ENCODE peak calls at places on chromosomes 7 and 10, in four cellular contexts. O is foreskin fibroblast, K is ascending aorta, X is lower lobe of right lung. U is an unnamed sample.

GRCh38 chr10:129531969-129532660 is 65.1 kb downstream of the MGMT start:
- DNase-seq in O (no peak), K (no peak), X (peak), U (no peak)

GRCh38 chr7:92588561-92588960 is 1.6 kb downstream of the FAM133B start:
- DNase-seq in O (no peak), K (no peak), X (no peak), U (no peak)

GRCh38 chr7:139482662-139483466 is 609 bp downstream of the KLRG2 start:
- DNase-seq in O (no peak), K (no peak), X (peak), U (no peak)

GRCh38 chr10:61486738-61487396 is 33.7 kb upstream of the TMEM26 start:
- DNase-seq in O (peak), K (no peak), X (no peak), U (no peak)

GRCh38 chr10:118805146-118805545 is 50.4 kb upstream of the CACUL1 start:
- DNase-seq in O (no peak), K (no peak), X (no peak), U (no peak)

GRCh38 chr10:34655286-34656170 is 159.6 kb downstream of the PARD3 start:
- DNase-seq in O (peak), K (no peak), X (no peak), U (peak)

GRCh38 chr10:27745719-27746363 is at the start of gene MKX:
- DNase-seq in O (no peak), K (no peak), X (peak), U (no peak)

GRCh38 chr7:81441750-81442149 is 328.1 kb downstream of the HGF start:
- DNase-seq in O (no peak), K (no peak), X (no peak), U (no peak)

GRCh38 chr10:101834341-101834740 is 9.3 kb downstream of the KCNIP2 start:
- DNase-seq in O (no peak), K (no peak), X (peak), U (no peak)

GRCh38 chr10:72913287-72913686 is 19.7 kb downstream of the OIT3 start:
- DNase-seq in O (no peak), K (no peak), X (no peak), U (no peak)

GRCh38 chr7:24826662-24827020 is 69.4 kb upstream of the GSDME start:
- DNase-seq in O (no peak), K (no peak), X (no peak), U (no peak)

GRCh38 chr7:24825931-24826661 is 68.8 kb upstream of the GSDME start:
- DNase-seq in O (no peak), K (no peak), X (no peak), U (peak)

GRCh38 chr7:24825315-24825917 is 68.2 kb upstream of the GSDME start:
- DNase-seq in O (no peak), K (no peak), X (no peak), U (no peak)

GRCh38 chr7:24824400-24824799 is 67.1 kb upstream of the GSDME start:
- DNase-seq in O (no peak), K (no peak), X (no peak), U (no peak)

DNA sequence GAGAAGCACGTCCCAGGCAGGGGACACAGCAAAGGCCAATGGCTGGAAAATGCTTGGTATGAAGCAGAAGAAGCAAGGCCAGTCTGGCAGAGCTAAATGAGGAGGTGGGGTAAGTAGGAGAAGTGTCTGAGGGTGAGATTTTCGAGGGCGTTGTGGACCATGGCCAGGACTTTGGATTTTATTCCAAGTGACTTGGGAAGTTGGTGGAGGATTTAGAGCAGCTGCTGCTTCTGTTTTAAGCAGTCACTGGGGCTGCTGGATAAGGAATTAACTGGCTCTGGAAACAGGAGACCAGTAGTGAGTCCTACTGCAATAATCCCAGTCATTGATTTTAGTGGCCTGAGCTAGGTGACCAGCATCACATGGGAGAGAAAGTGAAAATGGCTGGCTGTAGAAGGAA is 67.6 kb upstream of the GSDME start:
- DNase-seq in O (no peak), K (no peak), X (no peak), U (no peak)
- H3K4me3 ChIP-seq in O (no peak), K (no peak), X (no peak), U (no peak)

GRCh38 chr7:11341285-11341944 is 367.7 kb downstream of the PHF14 start:
- DNase-seq in O (no peak), K (no peak), X (no peak), U (no peak)
- TF ChIP-seq CTCF in O (peak), K (no peak), X (no peak), U (peak)

GRCh38 chr10:74011016-74011415 is 13.1 kb downstream of the VCL start:
- DNase-seq in O (no peak), K (no peak), X (no peak), U (no peak)

GRCh38 chr10:74013004-74013403 is 15.1 kb downstream of the VCL start:
- DNase-seq in O (no peak), K (no peak), X (no peak), U (no peak)

GRCh38 chr10:74008212-74008731 is 10.4 kb downstream of the VCL start:
- DNase-seq in O (peak), K (no peak), X (no peak), U (no peak)

GRCh38 chr10:74012480-74012879 is 14.6 kb downstream of the VCL start:
- DNase-seq in O (no peak), K (no peak), X (no peak), U (no peak)

GRCh38 chr10:74011762-74012161 is 13.8 kb downstream of the VCL start:
- DNase-seq in O (peak), K (no peak), X (no peak), U (peak)
- H3K4me3 ChIP-seq in O (no peak), K (peak), X (no peak), U (peak)

DNA sequence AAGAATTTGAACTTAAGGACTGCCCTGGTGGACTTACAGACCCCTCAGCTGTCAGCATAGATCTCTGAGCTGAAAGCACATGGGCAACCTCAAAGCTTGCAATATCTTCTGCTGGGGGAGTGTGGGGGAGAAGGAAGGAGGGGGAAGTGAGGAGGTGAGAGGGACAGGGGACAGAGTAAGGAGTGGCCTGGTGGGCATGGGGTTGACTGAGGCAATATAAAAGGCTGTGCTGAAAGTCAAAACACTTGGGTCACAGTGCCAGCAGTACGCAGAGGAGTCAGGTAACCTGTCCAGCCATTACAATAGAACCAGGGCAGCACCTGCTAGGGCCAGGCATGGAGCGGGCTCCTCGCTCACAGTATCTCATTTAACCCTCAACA is 43.2 kb downstream of the PPP1R3C start:
- DNase-seq in O (no peak), K (no peak), X (no peak), U (no peak)
- TF ChIP-seq CTCF in O (no peak), K (no peak), X (no peak), U (no peak)

GRCh38 chr10:22825841-22826240 is 102.0 kb upstream of the ARMC3 start:
- DNase-seq in O (no peak), K (no peak), X (peak), U (no peak)

GRCh38 chr10:22824520-22824919 is 103.3 kb upstream of the ARMC3 start:
- DNase-seq in O (no peak), K (no peak), X (no peak), U (no peak)

GRCh38 chr10:22823109-22823508 is 104.7 kb upstream of the ARMC3 start:
- DNase-seq in O (peak), K (no peak), X (no peak), U (peak)

GRCh38 chr10:22821501-22821900 is 106.4 kb upstream of the ARMC3 start:
- DNase-seq in O (peak), K (no peak), X (no peak), U (no peak)

GRCh38 chr10:22824984-22825383 is 102.9 kb upstream of the ARMC3 start:
- DNase-seq in O (peak), K (no peak), X (no peak), U (peak)
- H3K4me3 ChIP-seq in O (no peak), K (no peak), X (no peak), U (no peak)

U was measured in epithelial cell of proximal tubule.